ENCODE peak calls at places on chromosomes 3 and 15, in nine cellular contexts. V, Z, O, I, D, R, K, E and Y are unnamed samples.

GRCh38 chr3:191409791-191410359 is 51.1 kb upstream of the PYDC2 start:
- DNase-seq in V (no peak), Z (no peak), O (no peak), I (no peak), D (no peak), R (no peak), K (no peak), E (no peak), Y (no peak)

GRCh38 chr15:63860161-63860954 is 26.6 kb upstream of the HERC1 start:
- DNase-seq in V (no peak), Z (no peak), O (no peak), I (no peak), D (peak; percentile 58), R (peak; percentile 14), K (peak; percentile 24), E (no peak), Y (no peak)

GRCh38 chr3:8191406-8191805 is 310.2 kb upstream of the LMCD1 start:
- DNase-seq in V (no peak), Z (no peak), O (no peak), I (no peak), D (no peak), R (no peak), K (no peak), E (no peak), Y (no peak)

GRCh38 chr3:56621686-56622085 is 61.4 kb downstream of the TASOR start:
- DNase-seq in V (peak; percentile 69), Z (no peak), O (no peak), I (no peak), D (no peak), R (no peak), K (peak; percentile 22), E (no peak), Y (no peak)

GRCh38 chr3:139088462-139089324 is 44.0 kb upstream of the PRR23C start:
- DNase-seq in V (no peak), Z (no peak), O (no peak), I (no peak), D (no peak), R (no peak), K (no peak), E (no peak), Y (no peak)

GRCh38 chr3:194273396-194274310 is 77.5 kb downstream of the CPN2 start:
- DNase-seq in V (no peak), Z (no peak), O (no peak), I (no peak), D (no peak), R (no peak), K (no peak), E (peak; percentile 62), Y (no peak)

GRCh38 chr15:40155270-40155910 is 5.5 kb upstream of the BUB1B start:
- DNase-seq in V (peak; percentile 86), Z (no peak), O (no peak), I (peak; percentile 91), D (no peak), R (peak; percentile 68), K (peak; percentile 57), E (no peak), Y (peak; percentile 78)

GRCh38 chr3:191363221-191363620 is 32.9 kb upstream of the UTS2B start:
- DNase-seq in V (peak; percentile 29), Z (no peak), O (no peak), I (no peak), D (no peak), R (no peak), K (peak; percentile 37), E (no peak), Y (no peak)

GRCh38 chr15:89400121-89400996 is 65.7 kb upstream of the POLG start:
- DNase-seq in V (no peak), Z (no peak), O (no peak), I (peak; percentile 64), D (no peak), R (no peak), K (no peak), E (no peak), Y (peak; percentile 84)

GRCh38 chr3:193805448-193805847 is 212.4 kb downstream of the OPA1 start:
- DNase-seq in V (peak; percentile 99), Z (peak; percentile 85), O (peak; percentile 79), I (no peak), D (no peak), R (peak; percentile 42), K (peak; percentile 84), E (no peak), Y (no peak)

GRCh38 chr3:131363275-131363674 is 18.3 kb upstream of the NUDT16 start:
- DNase-seq in V (no peak), Z (no peak), O (no peak), I (no peak), D (no peak), R (peak; percentile 29), K (peak; percentile 73), E (no peak), Y (no peak)

GRCh38 chr3:53776494-53777101 is 69.6 kb downstream of the CHDH start:
- DNase-seq in V (peak; percentile 11), Z (no peak), O (no peak), I (no peak), D (no peak), R (no peak), K (no peak), E (no peak), Y (no peak)

GRCh38 chr15:38638841-38639240 is 74.2 kb upstream of the RASGRP1 start:
- DNase-seq in V (no peak), Z (no peak), O (no peak), I (no peak), D (no peak), R (no peak), K (no peak), E (no peak), Y (no peak)

GRCh38 chr3:15647629-15648167 is 46.2 kb downstream of the BTD start:
- DNase-seq in V (peak; percentile 90), Z (no peak), O (peak; percentile 75), I (no peak), D (peak; percentile 46), R (peak; percentile 54), K (peak; percentile 38), E (no peak), Y (no peak)

GRCh38 chr15:82803793-82804574 is 1.9 kb downstream of the FSD2 start:
- DNase-seq in V (no peak), Z (no peak), O (no peak), I (no peak), D (no peak), R (no peak), K (no peak), E (no peak), Y (no peak)
- H3K4me3 ChIP-seq in V (no peak overlapping the region), Z (peak overlapping the region; percentile 41), O (no peak overlapping the region), I (no peak overlapping the region), D (no peak overlapping the region), R (no peak overlapping the region), K (no peak overlapping the region), E (no peak overlapping the region), Y (no peak overlapping the region)

GRCh38 chr3:137760341-137761098 is 3.6 kb upstream of the SOX14 start:
- DNase-seq in V (no peak), Z (no peak), O (no peak), I (peak; percentile 53), D (no peak), R (no peak), K (no peak), E (no peak), Y (peak; percentile 65)
- H3K27me3 ChIP-seq in V (peaks cover 39% of the 10 kb centered on the region), Z (peaks cover 77% of the 10 kb centered on the region), O (peaks cover 57% of the 10 kb centered on the region), I (peaks cover 84% of the 10 kb centered on the region), D (no peaks in the 10 kb centered on the region), R (peaks cover 71% of the 10 kb centered on the region), K (peaks cover 42% of the 10 kb centered on the region), E (peaks cover 60% of the 10 kb centered on the region), Y (peaks cover 69% of the 10 kb centered on the region)

GRCh38 chr15:29675791-29676301 is 146.4 kb downstream of the TJP1 start:
- DNase-seq in V (no peak), Z (no peak), O (no peak), I (peak; percentile 58), D (no peak), R (no peak), K (no peak), E (no peak), Y (peak; percentile 82)

GRCh38 chr15:29672923-29673809 is 149.1 kb downstream of the TJP1 start:
- DNase-seq in V (no peak), Z (no peak), O (peak; percentile 5), I (no peak), D (no peak), R (no peak), K (no peak), E (no peak), Y (no peak)

GRCh38 chr15:29676961-29677402 is 145.3 kb downstream of the TJP1 start:
- DNase-seq in V (peak; percentile 74), Z (no peak), O (no peak), I (no peak), D (no peak), R (no peak), K (peak; percentile 52), E (no peak), Y (peak; percentile 57)

GRCh38 chr15:29672446-29672845 is 149.8 kb downstream of the TJP1 start:
- DNase-seq in V (no peak), Z (no peak), O (peak; percentile 13), I (no peak), D (no peak), R (no peak), K (no peak), E (no peak), Y (no peak)

DNA sequence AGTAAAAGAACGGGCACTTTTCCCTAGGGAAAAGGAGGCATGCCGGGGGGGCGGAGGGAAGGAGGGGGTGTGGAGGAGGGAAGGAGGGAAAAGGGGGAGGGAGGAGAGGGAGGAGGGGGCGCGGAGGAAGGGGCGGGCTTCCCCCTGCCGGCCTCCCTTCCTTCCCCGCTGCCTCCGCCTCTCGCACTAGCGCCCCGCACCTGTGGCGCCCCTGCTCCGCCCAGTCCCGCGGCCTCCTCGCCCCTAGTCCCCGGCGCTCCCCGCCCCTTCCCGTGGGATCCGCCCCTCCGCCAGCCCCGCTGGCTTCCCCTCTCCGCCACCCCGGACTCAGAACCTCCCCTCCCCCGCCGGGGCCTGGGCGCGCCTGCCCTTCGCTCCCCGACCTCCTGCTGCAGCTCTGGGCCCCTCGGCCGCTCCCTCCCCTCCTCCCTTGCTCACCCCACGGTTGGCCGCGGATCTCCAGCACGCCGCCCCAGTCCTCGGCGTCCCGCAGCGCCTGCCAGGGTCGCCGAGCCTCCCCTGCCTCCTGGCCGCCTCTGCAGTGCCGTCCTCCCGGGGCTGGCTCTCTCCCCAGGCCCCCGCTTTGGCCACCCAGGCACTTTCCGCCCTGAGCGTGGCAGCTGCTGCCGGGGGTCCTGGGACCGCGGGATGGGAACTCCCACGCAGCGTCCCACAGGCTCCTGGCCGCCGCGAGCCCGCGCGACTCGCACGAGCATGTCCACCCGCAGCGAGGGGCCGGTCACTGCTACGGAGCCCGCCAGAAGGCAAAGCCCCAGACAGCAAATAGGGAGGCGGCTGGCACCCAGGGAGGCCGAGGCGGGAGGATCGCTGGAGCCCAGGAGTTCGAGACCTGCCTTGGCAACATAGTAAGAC is 147.4 kb downstream of the TJP1 start:
- DNase-seq in V (peak; percentile 65), Z (peak; percentile 58), O (peak; percentile 74), I (peak; percentile 95), D (no peak), R (peak; percentile 83), K (peak; percentile 92), E (no peak), Y (peak; percentile 99)
- H3K4me3 ChIP-seq in V (peak overlapping the region; percentile 58), Z (peak overlapping the region; percentile 47), O (peak overlapping the region; percentile 44), I (peak overlapping the region; percentile 86), D (no peak overlapping the region), R (peak overlapping the region; percentile 32), K (peak overlapping the region; percentile 17), E (peak overlapping the region; percentile 50), Y (peak overlapping the region; percentile 75)

DNA sequence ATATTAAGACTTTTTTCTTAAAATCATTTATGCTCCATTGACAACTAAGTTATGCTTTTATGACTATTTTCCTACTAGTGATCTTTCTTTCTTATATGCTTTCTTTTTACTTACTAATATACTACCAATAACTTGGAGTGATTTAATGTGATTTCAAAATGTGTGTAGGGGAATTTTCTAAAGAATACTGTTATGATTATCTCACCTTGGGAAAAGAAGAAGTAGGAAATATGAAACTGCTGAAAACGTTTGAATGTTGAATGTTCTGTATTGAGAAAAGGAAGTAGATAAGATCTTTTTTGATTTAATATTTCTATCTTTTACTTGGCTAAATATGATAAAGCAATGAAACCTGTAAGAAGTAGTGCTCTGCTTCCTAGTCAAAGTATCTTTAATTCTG is 7.8 kb upstream of the CD200R1 start:
- DNase-seq in V (no peak), Z (no peak), O (no peak), I (no peak), D (no peak), R (no peak), K (no peak), E (no peak), Y (no peak)
- H3K27me3 ChIP-seq in V (no peaks in the 10 kb centered on the region), Z (no peaks in the 10 kb centered on the region), O (no peaks in the 10 kb centered on the region), I (no peaks in the 10 kb centered on the region), D (no peaks in the 10 kb centered on the region), R (no peaks in the 10 kb centered on the region), K (no peaks in the 10 kb centered on the region), E (no peaks in the 10 kb centered on the region), Y (no peaks in the 10 kb centered on the region)